ENCODE peak calls at places on chromosomes 1 and 21, in nine cellular contexts. One of them, this sample, is unnamed.
A peak's percentile ranks its signal among the peaks of the same experiment; 100 is the strongest.

GRCh38 chr21:46214478-46215340 is 13.9 kb downstream of the LSS start:
- DNase-seq in ovary: peak; percentile 9
- DNase-seq in endothelial cell of umbilical vein: no peak
- DNase-seq in neural progenitor cell: no peak
- DNase-seq in cardiac fibroblast: no peak
- DNase-seq in astrocyte of the cerebellum: no peak
- DNase-seq in fibroblast of lung: no peak
- DNase-seq in tibial nerve: no peak
- DNase-seq in WERI-Rb-1: no peak
- DNase-seq in this sample: no peak

GRCh38 chr1:160726498-160727391 is 12.3 kb upstream of the SLAMF7 start:
- DNase-seq in ovary: peak; percentile 58
- DNase-seq in endothelial cell of umbilical vein: peak; percentile 68
- DNase-seq in neural progenitor cell: peak; percentile 88
- DNase-seq in cardiac fibroblast: peak; percentile 80
- DNase-seq in astrocyte of the cerebellum: peak; percentile 6
- DNase-seq in fibroblast of lung: peak; percentile 44
- DNase-seq in tibial nerve: no peak
- DNase-seq in WERI-Rb-1: peak; percentile 59
- DNase-seq in this sample: peak; percentile 5

GRCh38 chr1:90114521-90115141 is 119.7 kb downstream of the ZNF326 start:
- DNase-seq in ovary: no peak
- DNase-seq in endothelial cell of umbilical vein: peak; percentile 59
- DNase-seq in neural progenitor cell: peak; percentile 75
- DNase-seq in cardiac fibroblast: peak; percentile 74
- DNase-seq in astrocyte of the cerebellum: peak; percentile 51
- DNase-seq in fibroblast of lung: peak; percentile 33
- DNase-seq in tibial nerve: no peak
- DNase-seq in WERI-Rb-1: no peak
- DNase-seq in this sample: peak; percentile 11

GRCh38 chr1:236338096-236338495 is 56.0 kb upstream of the EDARADD start:
- DNase-seq in ovary: no peak
- DNase-seq in endothelial cell of umbilical vein: no peak
- DNase-seq in neural progenitor cell: no peak
- DNase-seq in cardiac fibroblast: peak; percentile 14
- DNase-seq in astrocyte of the cerebellum: no peak
- DNase-seq in fibroblast of lung: peak; percentile 25
- DNase-seq in tibial nerve: no peak
- DNase-seq in WERI-Rb-1: no peak
- DNase-seq in this sample: peak; percentile 5

GRCh38 chr1:188137221-188137620 is 1308.5 kb downstream of the PLA2G4A start:
- DNase-seq in ovary: no peak
- DNase-seq in endothelial cell of umbilical vein: peak; percentile 24
- DNase-seq in neural progenitor cell: no peak
- DNase-seq in cardiac fibroblast: no peak
- DNase-seq in astrocyte of the cerebellum: no peak
- DNase-seq in fibroblast of lung: no peak
- DNase-seq in tibial nerve: no peak
- DNase-seq in WERI-Rb-1: no peak
- DNase-seq in this sample: no peak

GRCh38 chr1:210250665-210250997 is 18.0 kb downstream of the SERTAD4 start:
- DNase-seq in ovary: no peak
- DNase-seq in endothelial cell of umbilical vein: peak; percentile 60
- DNase-seq in neural progenitor cell: peak; percentile 82
- DNase-seq in cardiac fibroblast: no peak
- DNase-seq in astrocyte of the cerebellum: no peak
- DNase-seq in fibroblast of lung: peak; percentile 33
- DNase-seq in tibial nerve: no peak
- DNase-seq in WERI-Rb-1: peak; percentile 94
- DNase-seq in this sample: no peak

GRCh38 chr1:234139966-234140365 is 233.3 kb upstream of the COA6 start:
- DNase-seq in ovary: no peak
- DNase-seq in endothelial cell of umbilical vein: peak; percentile 16
- DNase-seq in neural progenitor cell: no peak
- DNase-seq in cardiac fibroblast: peak; percentile 81
- DNase-seq in astrocyte of the cerebellum: peak; percentile 20
- DNase-seq in fibroblast of lung: peak; percentile 97
- DNase-seq in tibial nerve: no peak
- DNase-seq in WERI-Rb-1: no peak
- DNase-seq in this sample: peak; percentile 1

GRCh38 chr1:7221823-7222462 is 436.7 kb downstream of the CAMTA1 start:
- DNase-seq in ovary: no peak
- DNase-seq in endothelial cell of umbilical vein: no peak
- DNase-seq in neural progenitor cell: no peak
- DNase-seq in cardiac fibroblast: no peak
- DNase-seq in astrocyte of the cerebellum: no peak
- DNase-seq in fibroblast of lung: peak; percentile 26
- DNase-seq in tibial nerve: no peak
- DNase-seq in WERI-Rb-1: no peak
- DNase-seq in this sample: peak; percentile 56

GRCh38 chr1:4561213-4561612 is 93.2 kb upstream of the AJAP1 start:
- DNase-seq in ovary: no peak
- DNase-seq in endothelial cell of umbilical vein: no peak
- DNase-seq in neural progenitor cell: peak; percentile 16
- DNase-seq in cardiac fibroblast: no peak
- DNase-seq in astrocyte of the cerebellum: no peak
- DNase-seq in fibroblast of lung: no peak
- DNase-seq in tibial nerve: no peak
- DNase-seq in WERI-Rb-1: no peak
- DNase-seq in this sample: no peak

GRCh38 chr1:183989078-183989577 is 48.4 kb downstream of the COLGALT2 start:
- DNase-seq in ovary: no peak
- DNase-seq in endothelial cell of umbilical vein: no peak
- DNase-seq in neural progenitor cell: no peak
- DNase-seq in cardiac fibroblast: peak; percentile 85
- DNase-seq in astrocyte of the cerebellum: no peak
- DNase-seq in fibroblast of lung: peak; percentile 81
- DNase-seq in tibial nerve: no peak
- DNase-seq in WERI-Rb-1: no peak
- DNase-seq in this sample: peak; percentile 96

GRCh38 chr1:216809649-216810048 is 86.4 kb upstream of the ESRRG start:
- DNase-seq in ovary: no peak
- DNase-seq in endothelial cell of umbilical vein: no peak
- DNase-seq in neural progenitor cell: no peak
- DNase-seq in cardiac fibroblast: no peak
- DNase-seq in astrocyte of the cerebellum: no peak
- DNase-seq in fibroblast of lung: no peak
- DNase-seq in tibial nerve: no peak
- DNase-seq in WERI-Rb-1: no peak
- DNase-seq in this sample: no peak

GRCh38 chr1:1664941-1665814 is 6.4 kb upstream of the CDK11B start:
- DNase-seq in ovary: no peak
- DNase-seq in endothelial cell of umbilical vein: no peak
- DNase-seq in neural progenitor cell: no peak
- DNase-seq in cardiac fibroblast: no peak
- DNase-seq in astrocyte of the cerebellum: no peak
- DNase-seq in fibroblast of lung: no peak
- DNase-seq in tibial nerve: no peak
- DNase-seq in WERI-Rb-1: no peak
- DNase-seq in this sample: no peak

GRCh38 chr1:198232940-198233675 is 76.3 kb downstream of the NEK7 start:
- DNase-seq in ovary: no peak
- DNase-seq in endothelial cell of umbilical vein: no peak
- DNase-seq in neural progenitor cell: no peak
- DNase-seq in cardiac fibroblast: no peak
- DNase-seq in astrocyte of the cerebellum: no peak
- DNase-seq in fibroblast of lung: no peak
- DNase-seq in tibial nerve: no peak
- DNase-seq in WERI-Rb-1: no peak
- DNase-seq in this sample: no peak

GRCh38 chr1:77888071-77888428 is 374 bp upstream of the NEXN start:
- DNase-seq in ovary: no peak
- DNase-seq in endothelial cell of umbilical vein: no peak
- DNase-seq in neural progenitor cell: no peak
- DNase-seq in cardiac fibroblast: peak; percentile 71
- DNase-seq in astrocyte of the cerebellum: peak; percentile 73
- DNase-seq in fibroblast of lung: peak; percentile 87
- DNase-seq in tibial nerve: no peak
- DNase-seq in WERI-Rb-1: no peak
- DNase-seq in this sample: peak; percentile 79

GRCh38 chr1:36880155-36881070 is 153.9 kb downstream of the GRIK3 start:
- DNase-seq in ovary: no peak
- DNase-seq in endothelial cell of umbilical vein: no peak
- DNase-seq in neural progenitor cell: no peak
- DNase-seq in cardiac fibroblast: no peak
- DNase-seq in astrocyte of the cerebellum: no peak
- DNase-seq in fibroblast of lung: no peak
- DNase-seq in tibial nerve: no peak
- DNase-seq in WERI-Rb-1: no peak
- DNase-seq in this sample: no peak

GRCh38 chr1:222241410-222241809 is 306.5 kb downstream of the HHIPL2 start:
- DNase-seq in ovary: no peak
- DNase-seq in endothelial cell of umbilical vein: no peak
- DNase-seq in neural progenitor cell: no peak
- DNase-seq in cardiac fibroblast: no peak
- DNase-seq in astrocyte of the cerebellum: no peak
- DNase-seq in fibroblast of lung: no peak
- DNase-seq in tibial nerve: no peak
- DNase-seq in WERI-Rb-1: no peak
- DNase-seq in this sample: no peak

GRCh38 chr21:33831962-33832659 is 83.5 kb downstream of the ATP5PO start:
- DNase-seq in ovary: no peak
- DNase-seq in endothelial cell of umbilical vein: no peak
- DNase-seq in neural progenitor cell: no peak
- DNase-seq in cardiac fibroblast: no peak
- DNase-seq in astrocyte of the cerebellum: no peak
- DNase-seq in fibroblast of lung: no peak
- DNase-seq in tibial nerve: no peak
- DNase-seq in WERI-Rb-1: no peak
- DNase-seq in this sample: no peak

GRCh38 chr21:33834801-33835500 is 80.7 kb downstream of the ATP5PO start:
- DNase-seq in ovary: no peak
- DNase-seq in endothelial cell of umbilical vein: no peak
- DNase-seq in neural progenitor cell: no peak
- DNase-seq in cardiac fibroblast: no peak
- DNase-seq in astrocyte of the cerebellum: peak; percentile 23
- DNase-seq in fibroblast of lung: peak; percentile 62
- DNase-seq in tibial nerve: no peak
- DNase-seq in WERI-Rb-1: no peak
- DNase-seq in this sample: no peak

GRCh38 chr21:33835920-33836319 is 79.7 kb downstream of the ATP5PO start:
- DNase-seq in ovary: no peak
- DNase-seq in endothelial cell of umbilical vein: no peak
- DNase-seq in neural progenitor cell: no peak
- DNase-seq in cardiac fibroblast: no peak
- DNase-seq in astrocyte of the cerebellum: no peak
- DNase-seq in fibroblast of lung: no peak
- DNase-seq in tibial nerve: no peak
- DNase-seq in WERI-Rb-1: no peak
- DNase-seq in this sample: no peak

GRCh38 chr21:33839167-33839716 is 76.4 kb downstream of the ATP5PO start:
- DNase-seq in ovary: no peak
- DNase-seq in endothelial cell of umbilical vein: no peak
- DNase-seq in neural progenitor cell: no peak
- DNase-seq in cardiac fibroblast: no peak
- DNase-seq in astrocyte of the cerebellum: no peak
- DNase-seq in fibroblast of lung: no peak
- DNase-seq in tibial nerve: no peak
- DNase-seq in WERI-Rb-1: no peak
- DNase-seq in this sample: no peak

GRCh38 chr21:33836408-33836807 is 79.2 kb downstream of the ATP5PO start:
- DNase-seq in ovary: no peak
- DNase-seq in endothelial cell of umbilical vein: no peak
- DNase-seq in neural progenitor cell: no peak
- DNase-seq in cardiac fibroblast: no peak
- DNase-seq in astrocyte of the cerebellum: no peak
- DNase-seq in fibroblast of lung: peak; percentile 37
- DNase-seq in tibial nerve: no peak
- DNase-seq in WERI-Rb-1: no peak
- DNase-seq in this sample: no peak
- TF ChIP-seq CTCF in ovary: no peak
- TF ChIP-seq CTCF in endothelial cell of umbilical vein: no peak
- TF ChIP-seq CTCF in neural progenitor cell: no peak
- TF ChIP-seq CTCF in cardiac fibroblast: no peak
- TF ChIP-seq CTCF in astrocyte of the cerebellum: no peak
- TF ChIP-seq CTCF in fibroblast of lung: no peak
- TF ChIP-seq CTCF in tibial nerve: no peak
- TF ChIP-seq CTCF in WERI-Rb-1: no peak
- TF ChIP-seq CTCF in this sample: no peak

GRCh38 chr1:44035726-44036408 is 4.6 kb upstream of the SLC6A9 start:
- DNase-seq in ovary: no peak
- DNase-seq in endothelial cell of umbilical vein: no peak
- DNase-seq in neural progenitor cell: peak; percentile 55
- DNase-seq in cardiac fibroblast: peak; percentile 34
- DNase-seq in astrocyte of the cerebellum: no peak
- DNase-seq in fibroblast of lung: peak; percentile 10
- DNase-seq in tibial nerve: no peak
- DNase-seq in WERI-Rb-1: peak; percentile 94
- DNase-seq in this sample: no peak
- H3K4me3 ChIP-seq in ovary: no peak overlapping the region
- H3K4me3 ChIP-seq in endothelial cell of umbilical vein: no peak overlapping the region
- H3K4me3 ChIP-seq in neural progenitor cell: no peak overlapping the region
- H3K4me3 ChIP-seq in cardiac fibroblast: no peak overlapping the region
- H3K4me3 ChIP-seq in astrocyte of the cerebellum: no peak overlapping the region
- H3K4me3 ChIP-seq in fibroblast of lung: no peak overlapping the region
- H3K4me3 ChIP-seq in tibial nerve: no peak overlapping the region
- H3K4me3 ChIP-seq in WERI-Rb-1: no peak overlapping the region
- H3K4me3 ChIP-seq in this sample: no peak overlapping the region

GRCh38 chr21:45128613-45129226 is 54.3 kb downstream of the ADARB1 start:
- DNase-seq in ovary: no peak
- DNase-seq in endothelial cell of umbilical vein: peak; percentile 81
- DNase-seq in neural progenitor cell: peak; percentile 81
- DNase-seq in cardiac fibroblast: peak; percentile 80
- DNase-seq in astrocyte of the cerebellum: peak; percentile 36
- DNase-seq in fibroblast of lung: peak; percentile 63
- DNase-seq in tibial nerve: peak; percentile 43
- DNase-seq in WERI-Rb-1: peak; percentile 94
- DNase-seq in this sample: peak; percentile 88
- TF ChIP-seq CTCF in ovary: peak; percentile 38
- TF ChIP-seq CTCF in endothelial cell of umbilical vein: peak; percentile 92
- TF ChIP-seq CTCF in neural progenitor cell: peak; percentile 92
- TF ChIP-seq CTCF in cardiac fibroblast: peak; percentile 84
- TF ChIP-seq CTCF in astrocyte of the cerebellum: peak; percentile 84
- TF ChIP-seq CTCF in fibroblast of lung: peak; percentile 73
- TF ChIP-seq CTCF in tibial nerve: peak; percentile 77
- TF ChIP-seq CTCF in WERI-Rb-1: peak; percentile 96
- TF ChIP-seq CTCF in this sample: peak; percentile 79

DNA sequence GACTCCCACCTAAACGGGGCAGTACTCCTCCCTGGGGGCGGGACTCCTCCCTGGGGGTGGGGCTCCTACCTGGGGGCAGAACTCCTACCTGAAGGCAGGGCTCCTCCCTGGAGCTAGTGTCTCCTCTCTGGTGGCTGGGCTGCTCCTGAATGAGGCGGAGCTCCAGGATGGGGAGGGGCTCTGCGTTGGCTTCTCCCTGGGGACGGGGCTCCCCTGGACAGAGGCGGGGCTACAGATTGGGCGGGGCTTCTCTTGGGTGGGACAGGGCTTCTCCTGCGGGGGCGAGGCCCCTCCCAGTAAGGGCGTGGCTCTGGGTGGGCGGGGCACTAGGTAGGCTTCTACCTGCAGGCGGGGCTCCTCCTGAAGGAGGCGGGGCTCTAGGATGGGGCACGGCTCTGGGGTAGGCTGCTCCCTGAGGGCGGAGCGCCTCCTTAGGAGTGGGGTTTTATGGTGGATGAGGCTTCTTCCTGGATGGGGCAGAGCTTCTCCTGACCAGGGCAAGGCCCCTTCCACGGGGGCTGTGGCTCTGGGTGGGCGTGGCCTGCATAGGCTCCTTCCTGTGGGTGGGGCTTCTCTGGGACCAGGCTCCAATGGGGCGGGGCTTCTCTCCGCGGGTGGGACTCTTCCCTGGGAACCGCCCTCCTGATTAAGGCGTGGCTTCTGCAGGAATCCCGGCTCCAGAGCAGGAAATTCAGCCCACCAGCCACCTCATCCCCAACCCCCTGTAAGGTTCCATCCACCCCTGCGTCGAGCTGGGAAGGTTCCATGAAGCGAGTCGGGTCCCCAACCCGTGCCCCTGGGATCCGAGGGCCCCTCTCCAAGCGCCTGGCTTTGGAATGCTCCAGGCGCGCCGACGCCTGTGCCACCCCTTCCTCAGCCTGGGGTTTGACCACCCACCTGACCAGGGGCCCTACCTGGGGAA is 22.7 kb upstream of the ARF1 start:
- DNase-seq in ovary: no peak
- DNase-seq in endothelial cell of umbilical vein: peak; percentile 23
- DNase-seq in neural progenitor cell: peak; percentile 83
- DNase-seq in cardiac fibroblast: peak; percentile 27
- DNase-seq in astrocyte of the cerebellum: no peak
- DNase-seq in fibroblast of lung: no peak
- DNase-seq in tibial nerve: peak; percentile 7
- DNase-seq in WERI-Rb-1: peak; percentile 75
- DNase-seq in this sample: peak; percentile 55
- H3K4me3 ChIP-seq in ovary: peak overlapping the region; percentile 9
- H3K4me3 ChIP-seq in endothelial cell of umbilical vein: no peak overlapping the region
- H3K4me3 ChIP-seq in neural progenitor cell: peak overlapping the region; percentile 43
- H3K4me3 ChIP-seq in cardiac fibroblast: peak overlapping the region; percentile 11
- H3K4me3 ChIP-seq in astrocyte of the cerebellum: no peak overlapping the region
- H3K4me3 ChIP-seq in fibroblast of lung: peak overlapping the region; percentile 16
- H3K4me3 ChIP-seq in tibial nerve: peak overlapping the region; percentile 27
- H3K4me3 ChIP-seq in WERI-Rb-1: peak overlapping the region; percentile 24
- H3K4me3 ChIP-seq in this sample: no peak overlapping the region